ENCODE peak calls at places on chromosome 11, in six cellular contexts. B, G, N, R, X and S are unnamed samples.

GRCh38 chr11:12110201-12110713 is at the start of gene MICAL2:
- DNase-seq in B (peak; percentile 71), R (peak; percentile 82), N (peak; percentile 77), X (peak; percentile 85), G (peak; percentile 96), S (peak; percentile 64)

GRCh38 chr11:19316434-19316833 is 75.7 kb upstream of the E2F8 start:
- DNase-seq in N (no peak), B (no peak), G (no peak), R (peak; percentile 9), X (no peak), S (no peak)

GRCh38 chr11:102603091-102603490 is 22.0 kb downstream of the MMP20 start:
- DNase-seq in N (no peak), X (no peak), B (no peak), G (peak; percentile 27), R (peak; percentile 81), S (no peak)

GRCh38 chr11:122050021-122050710 is 65.8 kb downstream of the BLID start:
- DNase-seq in G (no peak), X (no peak), B (no peak), N (no peak), R (no peak), S (no peak)

GRCh38 chr11:108496643-108497256 is 1.4 kb downstream of the POGLUT3 start:
- DNase-seq in G (peak; percentile 19), X (no peak), N (no peak), B (no peak), R (peak; percentile 18), S (no peak)

GRCh38 chr11:31711137-31711536 is 100.0 kb downstream of the PAX6 start:
- DNase-seq in X (no peak), G (no peak), B (no peak), R (no peak), N (no peak), S (no peak)

GRCh38 chr11:69153661-69154060 is 2.1 kb upstream of the SMIM38 start:
- DNase-seq in B (no peak), R (peak; percentile 78), N (no peak), X (no peak), G (no peak), S (no peak)

GRCh38 chr11:35330924-35331323 is 88.4 kb downstream of the SLC1A2 start:
- DNase-seq in X (no peak), B (peak; percentile 16), N (peak; percentile 50), R (no peak), G (no peak), S (peak; percentile 41)

GRCh38 chr11:68664906-68665305 is 19.4 kb upstream of the GAL start:
- DNase-seq in R (no peak), X (no peak), G (no peak), B (no peak), N (no peak), S (no peak)

GRCh38 chr11:47987781-47988180 is 7.4 kb downstream of the PTPRJ start:
- DNase-seq in G (no peak), B (no peak), N (no peak), X (no peak), R (no peak), S (no peak)

GRCh38 chr11:126992065-126992803 is 8.3 kb downstream of the KIRREL3 start:
- DNase-seq in N (no peak), G (no peak), R (peak; percentile 95), B (no peak), X (peak; percentile 86), S (no peak)

GRCh38 chr11:76610871-76611475 is 59.6 kb downstream of the LRRC32 start:
- DNase-seq in X (no peak), R (no peak), N (no peak), G (no peak), B (no peak), S (no peak)

GRCh38 chr11:114340311-114341131 is 44.3 kb downstream of the NNMT start:
- DNase-seq in R (peak; percentile 88), X (peak; percentile 85), N (peak; percentile 18), B (no peak), G (peak; percentile 66), S (peak; percentile 43)

GRCh38 chr11:120324932-120325810 is at the start of gene TLCD5:
- DNase-seq in N (no peak), B (no peak), G (peak; percentile 91), X (peak; percentile 78), R (peak; percentile 61), S (peak; percentile 29)

GRCh38 chr11:71466358-71466757 is 13.4 kb downstream of the NADSYN1 start:
- DNase-seq in X (no peak), B (no peak), G (no peak), N (no peak), R (no peak), S (no peak)

GRCh38 chr11:31958086-31958735 is 132.7 kb upstream of the RCN1 start:
- DNase-seq in R (peak; percentile 66), X (peak; percentile 39), B (no peak), G (peak; percentile 30), N (peak; percentile 38), S (peak; percentile 42)

GRCh38 chr11:133153031-133153430 is 379.3 kb downstream of the OPCML start:
- DNase-seq in B (no peak), G (no peak), X (no peak), N (no peak), R (no peak), S (no peak)

GRCh38 chr11:79129702-79130101 is 311.1 kb downstream of the TENM4 start:
- DNase-seq in R (no peak), G (no peak), N (no peak), B (no peak), X (no peak), S (no peak)

GRCh38 chr11:42422094-42422493 is 889.7 kb upstream of the API5 start:
- DNase-seq in G (no peak), R (peak; percentile 13), N (no peak), B (no peak), X (no peak), S (no peak)

GRCh38 chr11:44140805-44141204 is 45.3 kb downstream of the EXT2 start:
- DNase-seq in B (no peak), G (no peak), R (no peak), X (no peak), N (no peak), S (no peak)

GRCh38 chr11:59011672-59012071 is 72.4 kb downstream of the GLYATL1 start:
- DNase-seq in R (no peak), G (no peak), N (no peak), B (no peak), X (no peak), S (no peak)

GRCh38 chr11:7973011-7973410 is 7.8 kb upstream of the NLRP10 start:
- DNase-seq in G (no peak), B (no peak), X (no peak), N (no peak), R (peak; percentile 61), S (no peak)